ENCODE peak calls at places on chromosomes 2 and 18, in six cellular contexts. P, V, H, C, Z and Q are unnamed samples.

GRCh38 chr2:179417436-179417949 is 152.9 kb upstream of the SESTD1 start:
- DNase-seq in P (no peak), V (no peak), H (no peak), C (no peak), Z (no peak), Q (no peak)

GRCh38 chr18:11925800-11926481 is 17.8 kb upstream of the MPPE1 start:
- DNase-seq in P (no peak), V (no peak), H (peak), C (no peak), Z (no peak), Q (peak)

GRCh38 chr2:55111570-55112228 is 61.4 kb upstream of the RTN4 start:
- DNase-seq in P (no peak), V (peak), H (peak), C (no peak), Z (no peak), Q (peak)

GRCh38 chr2:236777408-236777807 is 207.8 kb downstream of the ACKR3 start:
- DNase-seq in P (no peak), V (no peak), H (no peak), C (no peak), Z (no peak), Q (no peak)

GRCh38 chr2:86622409-86622877 is 1.2 kb downstream of the RNF103 start:
- DNase-seq in P (no peak), V (peak), H (peak), C (no peak), Z (peak), Q (peak)

GRCh38 chr2:135055182-135055786 is 3.2 kb downstream of the RAB3GAP1 start:
- DNase-seq in P (no peak), V (peak), H (no peak), C (no peak), Z (no peak), Q (peak)

GRCh38 chr18:63099848-63100625 is 219.5 kb downstream of the BCL2 start:
- DNase-seq in P (no peak), V (no peak), H (no peak), C (peak), Z (peak), Q (no peak)

GRCh38 chr2:186254759-186255158 is 231.3 kb upstream of the ZC3H15 start:
- DNase-seq in P (no peak), V (no peak), H (no peak), C (no peak), Z (no peak), Q (no peak)

GRCh38 chr2:216503697-216504375 is 5.2 kb downstream of the RPL37A start:
- DNase-seq in P (no peak), V (no peak), H (no peak), C (no peak), Z (no peak), Q (no peak)

GRCh38 chr18:22872894-22873537 is 60.1 kb upstream of the RBBP8 start:
- DNase-seq in P (no peak), V (no peak), H (no peak), C (no peak), Z (no peak), Q (no peak)

GRCh38 chr18:13868501-13869271 is 44.7 kb downstream of the MC5R start:
- DNase-seq in P (no peak), V (no peak), H (no peak), C (no peak), Z (no peak), Q (no peak)

GRCh38 chr2:29293830-29294438 is 178.7 kb downstream of the CLIP4 start:
- DNase-seq in P (no peak), V (peak), H (peak), C (no peak), Z (peak), Q (peak)

GRCh38 chr18:68992719-68993482 is 195.0 kb downstream of the CCDC102B start:
- DNase-seq in P (no peak), V (no peak), H (no peak), C (no peak), Z (no peak), Q (no peak)

GRCh38 chr2:49360051-49360767 is 205.9 kb upstream of the FSHR start:
- DNase-seq in P (no peak), V (no peak), H (no peak), C (no peak), Z (no peak), Q (no peak)

GRCh38 chr2:95388091-95388692 is 14.3 kb upstream of the FAHD2A start:
- DNase-seq in P (no peak), V (no peak), H (no peak), C (peak), Z (no peak), Q (no peak)

GRCh38 chr18:10378688-10379465 is 75.6 kb upstream of the APCDD1 start:
- DNase-seq in P (no peak), V (peak), H (no peak), C (no peak), Z (no peak), Q (no peak)

GRCh38 chr2:65129613-65130439 is at the start of gene RAB1A:
- DNase-seq in P (peak), V (peak), H (peak), C (peak), Z (peak), Q (peak)

GRCh38 chr18:9731380-9731779 is 23.3 kb downstream of the RAB31 start:
- DNase-seq in P (no peak), V (peak), H (no peak), C (peak), Z (no peak), Q (no peak)

GRCh38 chr18:47883771-47884413 is 46.6 kb downstream of the SMAD2 start:
- DNase-seq in P (no peak), V (peak), H (no peak), C (no peak), Z (no peak), Q (no peak)

GRCh38 chr2:86003967-86004366 is 101.7 kb downstream of the POLR1A start:
- DNase-seq in P (no peak), V (no peak), H (peak), C (no peak), Z (no peak), Q (no peak)

GRCh38 chr2:147027451-147027850 is 817.4 kb upstream of the ACVR2A start:
- DNase-seq in P (no peak), V (no peak), H (no peak), C (no peak), Z (no peak), Q (no peak)

GRCh38 chr2:3450385-3451031 is 68.8 kb downstream of the ADI1 start:
- DNase-seq in P (no peak), V (no peak), H (no peak), C (no peak), Z (no peak), Q (no peak)

GRCh38 chr18:49967171-49967570 is 153.8 kb upstream of the ACAA2 start:
- DNase-seq in P (no peak), V (no peak), H (no peak), C (peak), Z (no peak), Q (no peak)

GRCh38 chr2:161586517-161587167 is 37.6 kb upstream of the SLC4A10 start:
- DNase-seq in P (no peak), V (peak), H (peak), C (no peak), Z (no peak), Q (peak)

GRCh38 chr18:59386909-59387515 is 27.9 kb upstream of the LMAN1 start:
- DNase-seq in P (no peak), V (no peak), H (no peak), C (no peak), Z (no peak), Q (no peak)

GRCh38 chr2:169961911-169962310 is 134.7 kb downstream of the UBR3 start:
- DNase-seq in P (no peak), V (peak), H (no peak), C (no peak), Z (no peak), Q (no peak)

GRCh38 chr2:75327334-75327733 is 128.0 kb upstream of the TACR1 start:
- DNase-seq in P (no peak), V (no peak), H (no peak), C (no peak), Z (no peak), Q (no peak)

GRCh38 chr18:65039578-65039977 is 711.2 kb upstream of the CDH7 start:
- DNase-seq in P (no peak), V (no peak), H (no peak), C (no peak), Z (no peak), Q (no peak)

GRCh38 chr18:46622999-46623398 is 34.0 kb downstream of the LOXHD1 start:
- DNase-seq in P (no peak), V (peak), H (no peak), C (no peak), Z (no peak), Q (peak)

GRCh38 chr2:95284886-95285541 is 10.8 kb downstream of the PROM2 start:
- DNase-seq in P (no peak), V (no peak), H (no peak), C (no peak), Z (no peak), Q (no peak)

GRCh38 chr2:46072146-46072820 is 224.9 kb upstream of the EPAS1 start:
- DNase-seq in P (no peak), V (no peak), H (no peak), C (no peak), Z (no peak), Q (no peak)

GRCh38 chr2:24816404-24816803 is 23.2 kb downstream of the CENPO start:
- DNase-seq in P (no peak), V (no peak), H (no peak), C (no peak), Z (no peak), Q (no peak)

GRCh38 chr18:32349728-32350395 is 120.8 kb downstream of the GAREM1 start:
- DNase-seq in P (no peak), V (peak), H (no peak), C (peak), Z (peak), Q (peak)

GRCh38 chr18:9617006-9617542 is 2.7 kb upstream of the PPP4R1 start:
- DNase-seq in P (no peak), V (no peak), H (no peak), C (no peak), Z (no peak), Q (peak)

GRCh38 chr2:36570416-36570815 is 27.6 kb downstream of the FEZ2 start:
- DNase-seq in P (no peak), V (peak), H (no peak), C (no peak), Z (no peak), Q (no peak)

GRCh38 chr2:36566887-36567286 is 31.1 kb downstream of the FEZ2 start:
- DNase-seq in P (no peak), V (no peak), H (no peak), C (no peak), Z (no peak), Q (no peak)

GRCh38 chr2:36569267-36569860 is 28.6 kb downstream of the FEZ2 start:
- DNase-seq in P (no peak), V (peak), H (no peak), C (no peak), Z (no peak), Q (no peak)

GRCh38 chr2:36567711-36568408 is 30.1 kb downstream of the FEZ2 start:
- DNase-seq in P (no peak), V (no peak), H (no peak), C (no peak), Z (no peak), Q (peak)

GRCh38 chr2:36568533-36569246 is 29.3 kb downstream of the FEZ2 start:
- DNase-seq in P (no peak), V (peak), H (no peak), C (no peak), Z (no peak), Q (no peak)
- H3K4me3 ChIP-seq in P (no peak), V (no peak), H (no peak), C (no peak), Z (no peak), Q (no peak)

DNA sequence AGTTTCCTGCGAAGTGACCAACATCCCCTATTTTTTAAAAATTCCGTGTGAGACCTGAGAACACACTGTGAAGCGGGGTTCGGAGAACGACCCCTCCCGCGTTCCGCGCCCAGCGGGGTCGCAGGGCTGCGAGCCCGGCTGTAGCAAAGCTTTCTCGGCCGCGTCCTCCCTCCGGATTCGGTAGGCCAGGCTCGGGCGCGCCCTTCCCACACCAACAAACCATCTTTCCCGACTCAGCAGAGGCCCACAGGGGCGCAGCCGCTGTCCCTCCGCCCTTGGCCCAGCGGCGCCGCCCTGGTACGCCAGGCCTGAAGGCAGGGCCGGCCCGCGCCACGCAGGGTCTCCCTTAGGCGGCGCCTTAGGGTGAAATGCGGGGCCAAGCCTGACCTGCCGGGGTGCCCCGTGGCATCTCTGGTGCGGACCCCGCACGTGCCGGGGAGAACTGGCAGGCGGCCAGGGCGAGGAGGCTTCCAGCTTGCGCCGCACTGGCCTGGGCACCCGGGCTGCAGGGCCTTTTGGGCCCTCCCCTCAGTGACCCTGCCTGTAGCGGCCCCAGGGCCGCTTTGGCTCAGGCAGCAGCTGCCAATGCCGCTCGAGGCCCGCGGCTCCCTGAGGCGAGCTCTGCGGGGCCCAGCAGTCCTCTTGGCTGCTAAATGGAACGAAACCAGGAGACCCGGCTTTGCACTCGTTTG is 8.3 kb downstream of the OTX1 start:
- DNase-seq in P (no peak), V (no peak), H (no peak), C (no peak), Z (peak), Q (no peak)
- H3K4me3 ChIP-seq in P (peak), V (no peak), H (no peak), C (no peak), Z (no peak), Q (no peak)

DNA sequence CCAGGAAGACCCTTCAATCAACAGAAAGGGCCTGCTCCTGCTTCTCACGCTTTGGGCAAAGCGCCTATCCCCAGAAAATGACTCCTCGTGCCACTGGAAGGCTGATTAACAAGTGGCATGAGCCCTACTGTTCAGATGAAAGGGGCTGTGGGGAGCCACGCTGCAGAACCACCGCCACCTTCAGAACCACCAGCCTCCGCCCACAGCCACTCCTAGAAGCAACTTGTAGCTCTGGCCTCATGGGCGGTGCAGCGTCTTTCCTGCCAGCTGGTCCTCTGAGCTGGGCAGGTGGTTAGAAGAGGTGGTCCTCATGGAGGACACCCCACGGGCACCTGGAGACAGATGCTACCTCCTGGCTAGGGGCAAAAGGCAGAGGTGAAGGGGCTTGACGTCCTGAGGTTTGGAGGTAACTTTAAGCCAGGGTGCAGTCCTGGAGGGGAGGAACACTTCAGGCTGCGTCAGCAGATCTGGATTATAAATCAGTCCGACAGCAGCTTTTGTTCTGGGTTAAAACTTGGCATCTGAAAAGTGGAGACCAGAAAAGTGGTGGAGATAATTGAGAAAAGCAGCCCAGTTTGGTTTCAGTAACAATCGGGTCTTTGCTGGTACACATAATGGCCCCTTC is 863 bp upstream of the SEMA4C start:
- DNase-seq in P (peak), V (peak), H (no peak), C (no peak), Z (no peak), Q (no peak)
- H3K4me3 ChIP-seq in P (peak), V (peak), H (peak), C (peak), Z (peak), Q (peak)

GRCh38 chr2:106581276-106581675 is 94.1 kb downstream of the CD8B2 start:
- DNase-seq in P (no peak), V (no peak), H (no peak), C (no peak), Z (no peak), Q (no peak)
- H3K4me3 ChIP-seq in P (no peak), V (no peak), H (no peak), C (no peak), Z (no peak), Q (no peak)

DNA sequence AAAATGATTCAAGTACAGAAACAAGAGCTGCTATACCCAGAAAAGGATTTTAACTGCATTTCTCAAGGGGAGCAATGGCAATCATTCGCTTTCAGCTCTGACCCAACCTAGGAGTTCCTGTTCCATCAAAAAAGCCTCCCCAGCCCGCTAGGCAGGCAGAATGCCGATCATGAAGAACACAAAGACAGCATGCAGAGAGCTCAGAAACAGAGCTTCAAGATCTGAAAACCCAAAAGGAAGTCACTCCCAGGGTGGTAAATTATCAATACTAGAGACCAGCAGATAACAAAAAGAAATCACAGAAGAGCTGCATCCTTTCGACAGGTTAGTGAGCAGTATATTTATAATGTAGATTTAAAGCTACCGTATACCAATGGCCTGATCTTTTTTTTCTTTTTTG is 84.8 kb upstream of the CRIM1 start:
- DNase-seq in P (no peak), V (no peak), H (no peak), C (no peak), Z (no peak), Q (no peak)
- H3K4me3 ChIP-seq in P (no peak), V (no peak), H (no peak), C (no peak), Z (no peak), Q (no peak)

GRCh38 chr2:140177081-140177480 is 1396.9 kb upstream of the NXPH2 start:
- DNase-seq in P (no peak), V (no peak), H (no peak), C (no peak), Z (no peak), Q (no peak)

GRCh38 chr2:140173790-140174189 is 1393.6 kb upstream of the NXPH2 start:
- DNase-seq in P (no peak), V (no peak), H (no peak), C (no peak), Z (no peak), Q (no peak)

GRCh38 chr2:140183056-140183765 is 1403.0 kb upstream of the NXPH2 start:
- DNase-seq in P (no peak), V (no peak), H (no peak), C (no peak), Z (no peak), Q (no peak)

DNA sequence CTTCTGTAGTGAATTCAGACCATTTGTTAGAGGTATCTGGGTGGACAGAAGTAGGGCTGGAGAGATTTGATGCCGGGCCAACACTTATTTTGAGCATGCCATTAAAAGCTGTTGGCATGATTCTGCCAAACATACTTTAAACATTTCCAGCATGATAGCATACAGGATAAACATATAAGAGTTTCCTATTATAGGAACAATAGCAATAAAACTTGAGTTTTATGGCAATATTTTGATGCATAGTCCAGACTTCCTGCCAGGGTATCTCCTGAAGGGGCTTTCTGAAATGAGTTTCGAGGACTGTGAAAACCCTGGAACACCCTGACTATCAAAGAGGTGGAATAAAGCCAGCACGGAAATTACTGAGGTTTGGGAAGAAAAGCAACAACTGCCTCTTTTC is 1398.0 kb upstream of the NXPH2 start:
- DNase-seq in P (no peak), V (no peak), H (no peak), C (no peak), Z (no peak), Q (no peak)
- H3K4me3 ChIP-seq in P (no peak), V (no peak), H (no peak), C (no peak), Z (no peak), Q (no peak)

DNA sequence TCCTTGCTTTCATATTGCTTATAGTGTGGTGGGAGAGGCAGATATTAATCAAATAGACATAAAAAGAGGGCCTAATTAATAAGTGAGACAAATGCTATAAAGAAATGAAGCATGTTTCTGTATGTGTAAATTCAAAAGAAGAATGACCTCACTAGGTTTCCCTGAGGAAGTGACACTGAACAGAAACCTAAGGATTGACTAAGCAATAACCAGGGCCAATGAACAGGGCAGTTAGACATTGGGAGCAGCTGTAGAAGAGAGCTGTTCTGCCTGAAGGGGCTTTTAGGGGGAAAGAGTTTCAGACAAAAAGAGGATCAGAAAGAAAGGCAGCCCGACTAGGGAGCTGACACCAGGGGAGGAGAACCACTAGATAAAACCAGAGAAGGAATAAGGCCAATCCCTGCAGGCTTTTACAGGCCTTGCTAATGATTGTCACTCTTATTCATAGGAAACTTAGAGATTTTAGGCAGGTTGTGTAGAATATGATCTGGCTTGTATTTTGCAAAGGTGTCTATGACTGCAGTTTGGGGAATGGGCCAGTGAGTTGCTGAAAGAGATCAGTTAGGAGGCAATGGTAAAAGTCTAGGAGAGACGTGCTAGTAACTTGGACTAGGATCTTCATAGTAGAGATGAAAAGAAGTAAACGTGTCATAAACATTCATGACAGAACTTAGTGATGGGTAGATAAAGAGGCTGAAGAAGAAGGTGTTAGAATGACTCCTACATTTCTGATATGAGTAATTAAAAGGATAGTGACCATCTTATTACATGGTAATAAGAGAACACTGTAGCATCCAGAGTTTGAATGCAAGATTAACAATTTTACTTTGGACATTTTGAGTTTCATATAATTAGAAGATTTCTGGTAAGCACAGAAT is 26.8 kb upstream of the NABP1 start:
- DNase-seq in P (no peak), V (peak), H (no peak), C (no peak), Z (no peak), Q (no peak)
- H3K4me3 ChIP-seq in P (no peak), V (no peak), H (no peak), C (no peak), Z (no peak), Q (no peak)

GRCh38 chr2:125959047-125959446 is 696.9 kb upstream of the GYPC start:
- DNase-seq in P (no peak), V (no peak), H (no peak), C (no peak), Z (no peak), Q (no peak)
- H3K4me3 ChIP-seq in P (no peak), V (no peak), H (no peak), C (no peak), Z (no peak), Q (no peak)

GRCh38 chr2:239319261-239319661 is 81.6 kb downstream of the HDAC4 start:
- DNase-seq in P (no peak), V (peak), H (peak), C (peak), Z (peak), Q (peak)
- H3K4me3 ChIP-seq in P (peak), V (no peak), H (peak), C (peak), Z (no peak), Q (no peak)